ENCODE peak calls at places on chromosomes 1 and 21, in six cellular contexts. E is K562, S is OCI-LY7, G is fibroblast of lung, F is PC-9, X is PC-3. K is an unnamed sample.

GRCh38 chr1:205495237-205495823 is 9.1 kb upstream of the CDK18 start:
- DNase-seq in F (no peak), E (peak; percentile 59), G (no peak), S (no peak), X (no peak), K (peak; percentile 57)

GRCh38 chr1:12674358-12674757 is 30.5 kb downstream of the AADACL4 start:
- DNase-seq in S (no peak), G (no peak), F (no peak), X (no peak), E (no peak), K (no peak)

GRCh38 chr1:116424863-116425262 is 51.8 kb downstream of the ATP1A1 start:
- DNase-seq in X (no peak), S (no peak), G (no peak), E (no peak), F (no peak), K (no peak)

GRCh38 chr1:53957231-53957818 is 11.2 kb downstream of the LRRC42 start:
- DNase-seq in X (peak; percentile 63), G (peak; percentile 75), E (peak; percentile 51), S (no peak), F (peak; percentile 83), K (peak; percentile 22)

GRCh38 chr1:11934295-11935039 is at the start of gene PLOD1:
- DNase-seq in S (peak; percentile 76), X (peak; percentile 86), F (peak; percentile 74), E (peak; percentile 96), G (peak; percentile 89), K (peak; percentile 82)

GRCh38 chr1:19457555-19457954 is 27.8 kb downstream of the CAPZB start:
- DNase-seq in G (no peak), E (no peak), X (no peak), F (no peak), S (no peak), K (no peak)

GRCh38 chr1:103284270-103284669 is 175.9 kb upstream of the COL11A1 start:
- DNase-seq in S (no peak), G (peak; percentile 65), F (no peak), E (no peak), X (no peak), K (no peak)

GRCh38 chr1:101022294-101022693 is 3.3 kb downstream of the DPH5 start:
- DNase-seq in X (peak; percentile 32), G (peak; percentile 57), F (no peak), S (no peak), E (no peak), K (peak; percentile 47)

GRCh38 chr1:54337928-54338327 is 68.3 kb downstream of the SSBP3 start:
- DNase-seq in X (no peak), E (no peak), S (peak; percentile 67), F (no peak), G (no peak), K (no peak)

GRCh38 chr1:147599362-147600118 is 58.2 kb downstream of the BCL9 start:
- DNase-seq in X (peak; percentile 94), F (peak; percentile 97), S (peak; percentile 94), G (peak; percentile 97), E (peak; percentile 93), K (peak; percentile 97)

GRCh38 chr1:24301395-24302175 is 17.6 kb upstream of the GRHL3 start:
- DNase-seq in E (no peak), S (no peak), F (no peak), X (no peak), G (peak; percentile 36), K (no peak)

GRCh38 chr1:187244623-187245022 is 415.9 kb downstream of the PLA2G4A start:
- DNase-seq in F (peak; percentile 58), X (peak; percentile 56), S (no peak), G (peak; percentile 33), E (no peak), K (peak; percentile 17)

GRCh38 chr1:197663178-197663953 is 111.9 kb downstream of the DENND1B start:
- DNase-seq in G (peak; percentile 28), E (no peak), X (no peak), F (no peak), S (no peak), K (peak; percentile 29)

GRCh38 chr1:172453607-172454006 is 9.7 kb upstream of the PIGC start:
- DNase-seq in F (no peak), G (no peak), E (no peak), S (no peak), X (peak; percentile 71), K (no peak)

GRCh38 chr1:186605762-186606350 is 74.4 kb downstream of the PTGS2 start:
- DNase-seq in G (peak; percentile 50), S (peak; percentile 27), X (peak; percentile 57), F (peak; percentile 37), E (peak; percentile 5), K (peak; percentile 86)

GRCh38 chr1:22133247-22133927 is 9.5 kb downstream of the WNT4 start:
- DNase-seq in F (no peak), G (no peak), X (no peak), E (no peak), S (no peak), K (peak; percentile 32)

GRCh38 chr21:41318218-41318617 is 1.6 kb downstream of the FAM3B start:
- DNase-seq in X (no peak), E (no peak), G (no peak), S (no peak), F (no peak), K (no peak)

GRCh38 chr21:41315726-41316125 is 875 bp upstream of the FAM3B start:
- DNase-seq in F (no peak), X (no peak), S (no peak), G (no peak), E (no peak), K (no peak)

GRCh38 chr21:41317458-41317857 is 857 bp downstream of the FAM3B start:
- DNase-seq in S (no peak), E (no peak), X (no peak), G (no peak), F (no peak), K (no peak)

GRCh38 chr21:41316200-41316599 is 401 bp upstream of the FAM3B start:
- DNase-seq in F (no peak), G (no peak), X (no peak), S (no peak), E (no peak), K (no peak)

GRCh38 chr21:41316641-41317392 is at the start of gene FAM3B:
- DNase-seq in X (no peak), E (no peak), G (no peak), F (peak; percentile 13), S (no peak), K (peak; percentile 85)
- H3K4me3 ChIP-seq in X (peak within 1 kb of the TSS; percentile 40), E (no peak within 1 kb of the TSS), G (no peak within 1 kb of the TSS), F (no peak within 1 kb of the TSS), S (no peak within 1 kb of the TSS), K (peak within 1 kb of the TSS; percentile 68)

GRCh38 chr1:176552217-176552974 is 89.4 kb downstream of the PAPPA2 start:
- DNase-seq in X (no peak), G (no peak), S (no peak), F (no peak), E (no peak), K (peak; percentile 35)
- TF ChIP-seq CTCF in X (no peak), G (no peak), S (no peak), F (no peak), E (no peak), K (no peak)

GRCh38 chr1:95982706-95983105 is 738.9 kb upstream of the PTBP2 start:
- DNase-seq in S (no peak), E (no peak), X (no peak), G (no peak), F (no peak), K (no peak)
- H2AFZ ChIP-seq in S (no peak overlapping the region), E (no peak overlapping the region), X (no peak overlapping the region), G (no peak overlapping the region), F (no peak overlapping the region), K (no peak overlapping the region)

DNA sequence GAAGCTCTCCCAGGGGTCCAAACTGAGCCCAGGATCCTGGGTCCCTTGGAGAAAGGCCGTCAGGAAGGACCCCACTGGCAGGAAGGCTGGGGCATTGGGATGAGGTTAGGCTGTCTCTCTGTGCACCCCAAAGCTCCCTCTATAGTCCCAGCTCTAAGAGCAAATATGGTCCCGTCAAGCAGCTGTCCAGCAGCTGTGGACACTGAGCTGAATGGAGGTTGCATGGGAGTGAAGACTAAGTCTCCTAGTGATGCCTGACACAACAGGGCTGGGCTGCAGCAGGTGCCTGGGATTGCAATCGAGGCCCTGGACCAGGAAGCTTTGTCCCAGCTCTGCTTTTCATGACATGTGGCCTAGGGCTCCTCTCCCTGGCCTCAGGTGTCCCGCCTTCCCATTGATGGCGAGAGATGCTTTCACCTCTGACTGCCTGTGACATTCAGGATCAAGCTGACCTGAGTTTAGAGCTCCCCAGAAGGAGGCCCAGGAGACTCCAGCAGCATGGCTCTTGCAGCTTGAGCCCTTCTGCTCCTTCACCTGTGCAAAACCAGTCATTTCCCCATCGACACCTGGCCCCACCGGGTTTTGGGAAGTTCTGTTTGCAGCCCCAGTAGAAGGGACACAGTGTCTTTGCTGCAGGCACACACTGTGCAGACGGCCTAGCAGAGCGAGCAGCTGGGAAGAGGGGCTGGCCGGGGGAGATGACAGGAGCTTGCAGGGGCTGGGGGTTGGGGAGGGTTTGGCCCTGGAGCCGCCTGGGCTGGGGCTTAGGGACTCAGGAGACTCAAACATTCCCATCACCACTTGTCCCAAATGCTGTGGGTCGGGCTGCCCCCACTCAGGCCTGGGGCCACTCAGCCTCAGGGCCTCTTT is 3.5 kb upstream of the EDN2 start:
- DNase-seq in X (no peak), E (no peak), S (no peak), F (no peak), G (no peak), K (no peak)
- H3K4me3 ChIP-seq in X (no peak overlapping the region), E (no peak overlapping the region), S (no peak overlapping the region), F (no peak overlapping the region), G (no peak overlapping the region), K (no peak overlapping the region)

DNA sequence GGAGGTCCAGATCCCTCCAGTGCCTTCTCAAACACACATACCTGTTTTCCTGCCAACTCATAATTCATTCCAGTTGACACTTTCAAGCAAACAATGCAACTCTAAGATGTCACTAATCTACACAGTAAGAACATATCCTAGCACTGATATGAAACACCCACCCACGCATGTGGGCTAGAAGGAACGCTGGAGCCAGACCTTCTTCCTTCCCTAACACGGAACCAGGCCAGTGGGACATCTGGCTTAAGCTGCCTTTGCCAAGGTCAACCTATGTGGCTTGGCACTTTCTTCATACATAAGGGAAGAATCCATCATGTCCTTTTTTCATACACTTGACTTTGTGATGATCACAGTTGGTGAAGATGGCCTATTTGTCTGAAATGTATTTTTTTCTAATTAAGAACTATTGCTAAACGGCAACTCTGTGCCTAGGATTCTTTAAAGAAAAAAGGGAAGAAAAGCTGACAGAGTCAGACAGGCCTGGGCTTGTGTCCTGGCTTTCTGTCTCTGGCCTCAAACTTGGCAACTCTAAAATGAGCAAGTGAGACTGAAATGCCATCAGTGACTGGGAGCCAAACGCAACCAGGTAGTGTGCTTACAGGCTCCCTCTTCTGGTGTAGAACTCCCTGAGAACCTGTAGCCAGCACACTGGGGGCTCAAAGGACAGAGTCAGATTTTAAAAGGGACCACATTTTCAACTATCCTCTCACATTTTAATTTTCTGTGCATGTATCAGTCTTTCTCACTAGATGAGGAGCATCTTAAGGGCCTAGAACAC is 92.6 kb upstream of the BEND5 start:
- DNase-seq in E (no peak), X (peak; percentile 10), F (no peak), S (no peak), G (peak; percentile 84), K (peak; percentile 45)
- TF ChIP-seq CTCF in E (no peak), X (peak; percentile 39), F (no peak), S (peak; percentile 41), G (no peak), K (peak; percentile 50)

GRCh38 chr1:27773732-27774445 is 870 bp downstream of the STX12 start:
- DNase-seq in S (peak; percentile 47), G (peak; percentile 50), X (peak; percentile 17), E (peak; percentile 14), F (no peak), K (no peak)
- H2AFZ ChIP-seq in S (peak overlapping the region; percentile 98), G (peak overlapping the region; percentile 21), X (peak overlapping the region; percentile 72), E (peak overlapping the region; percentile 88), F (peak overlapping the region; percentile 84), K (peak overlapping the region; percentile 28)

K was measured in GM23338.